ENCODE peak calls at places on chromosomes 6 and 20, in six cellular contexts. J is GM23338, W is MM.1S, K is mammary epithelial cell, O is neural progenitor cell, U is fibroblast of lung. Q is an unnamed sample. For H3K4me1, the result is how much of the 10 kb centered on the place peaks cover.

GRCh38 chr20:15411781-15412180 is 1074.4 kb upstream of the FLRT3 start:
- DNase-seq in O (no peak), U (no peak), W (no peak), K (no peak), J (no peak), Q (no peak)

GRCh38 chr6:25025248-25025918 is 89.6 kb upstream of the RIPOR2 start:
- DNase-seq in U (no peak), O (no peak), K (no peak), J (no peak), W (no peak), Q (no peak)

GRCh38 chr6:99184696-99185095 is 164.8 kb downstream of the FAXC start:
- DNase-seq in O (no peak), J (no peak), W (no peak), U (no peak), K (peak), Q (no peak)

GRCh38 chr6:137832110-137832509 is 34.9 kb upstream of the TNFAIP3 start:
- DNase-seq in O (no peak), K (peak), W (no peak), J (no peak), U (peak), Q (peak)

GRCh38 chr20:35838213-35838612 is 66.4 kb downstream of the PHF20 start:
- DNase-seq in O (no peak), W (no peak), J (peak), K (no peak), U (no peak), Q (no peak)

GRCh38 chr6:162854228-162854627 is 126.5 kb downstream of the PACRG start:
- DNase-seq in O (no peak), K (no peak), J (no peak), W (no peak), U (no peak), Q (no peak)

GRCh38 chr6:3455121-3455489 is 1.7 kb downstream of the SLC22A23 start:
- DNase-seq in K (peak), W (no peak), J (no peak), O (no peak), U (no peak), Q (no peak)

GRCh38 chr6:34284563-34285545 is 36.0 kb upstream of the SMIM29 start:
- DNase-seq in O (no peak), K (no peak), W (no peak), J (no peak), U (peak), Q (no peak)

GRCh38 chr6:133973109-133973971 is 20.3 kb downstream of the TBPL1 start:
- DNase-seq in K (peak), J (peak), O (peak), U (peak), W (peak), Q (peak)

GRCh38 chr6:30881987-30882763 is 2.1 kb upstream of the DDR1 start:
- DNase-seq in W (no peak), O (peak), J (peak), U (peak), K (peak), Q (no peak)

GRCh38 chr6:71419954-71420692 is 131.5 kb downstream of the OGFRL1 start:
- DNase-seq in O (peak), K (no peak), U (peak), J (peak), W (peak), Q (no peak)

GRCh38 chr6:150078788-150079187 is 9.9 kb upstream of the ULBP3 start:
- DNase-seq in K (peak), U (peak), O (no peak), J (no peak), W (no peak), Q (no peak)

GRCh38 chr6:16146028-16146427 is 17.1 kb downstream of the MYLIP start:
- DNase-seq in O (no peak), U (no peak), K (peak), W (no peak), J (no peak), Q (no peak)

GRCh38 chr6:145529582-145529981 is 205.7 kb downstream of the EPM2A start:
- DNase-seq in K (no peak), U (no peak), J (no peak), O (no peak), W (no peak), Q (no peak)

DNA sequence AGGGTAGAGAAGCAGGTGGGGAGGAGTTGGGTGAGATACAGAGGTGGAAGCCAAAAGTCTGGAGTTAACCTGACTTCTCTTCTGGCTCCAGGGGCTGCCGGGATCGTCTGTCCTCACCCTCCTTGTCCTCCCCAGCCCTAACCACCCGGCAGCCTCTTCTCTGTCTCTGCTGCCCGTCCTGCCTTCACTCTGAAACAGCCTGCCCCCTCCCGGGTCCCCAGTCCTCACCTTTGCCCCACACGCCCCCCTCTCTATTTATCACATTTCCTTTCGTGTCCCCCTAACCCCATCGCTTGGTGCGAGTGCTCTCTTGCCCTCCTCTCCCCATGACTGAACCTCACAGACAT is 5.7 kb downstream of the RING1 start:
- DNase-seq in O (no peak), J (no peak), K (no peak), U (no peak), W (no peak), Q (no peak)
- TF ChIP-seq EZH2 in O (no peak), J (no peak), K (no peak), U (no peak), W (no peak), Q (no peak)

DNA sequence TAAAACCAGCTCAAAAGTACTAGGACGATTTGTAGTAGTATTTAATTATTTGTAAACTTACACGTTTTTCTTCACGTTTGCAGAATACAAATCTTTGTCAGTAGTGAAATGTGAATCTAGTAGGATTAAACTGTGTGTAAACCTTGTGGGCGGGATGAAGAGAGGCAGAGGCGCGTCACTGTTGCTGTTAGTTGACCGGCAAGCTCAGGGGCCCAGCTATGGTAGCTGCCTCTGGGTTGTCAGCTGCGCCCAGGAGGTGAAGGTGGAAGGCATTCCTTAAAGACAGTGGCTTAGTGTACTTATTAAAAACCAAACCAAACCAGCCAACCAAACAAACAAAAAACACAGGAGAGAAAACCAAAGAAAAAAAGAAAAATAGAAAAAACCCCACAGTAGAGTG is 69.6 kb downstream of the IGF2R start:
- DNase-seq in O (no peak), W (no peak), J (no peak), U (no peak), K (no peak), Q (no peak)
- H3K4me1 ChIP-seq in O (under half), W (under half), J (under half), U (under half), K (under half), Q (under half)

GRCh38 chr20:17883592-17884317 is 84.8 kb downstream of the SNX5 start:
- DNase-seq in K (no peak), O (no peak), J (no peak), W (no peak), U (no peak), Q (no peak)
- TF ChIP-seq CTCF in K (no peak), O (peak), J (peak), W (no peak), U (no peak), Q (peak)

DNA sequence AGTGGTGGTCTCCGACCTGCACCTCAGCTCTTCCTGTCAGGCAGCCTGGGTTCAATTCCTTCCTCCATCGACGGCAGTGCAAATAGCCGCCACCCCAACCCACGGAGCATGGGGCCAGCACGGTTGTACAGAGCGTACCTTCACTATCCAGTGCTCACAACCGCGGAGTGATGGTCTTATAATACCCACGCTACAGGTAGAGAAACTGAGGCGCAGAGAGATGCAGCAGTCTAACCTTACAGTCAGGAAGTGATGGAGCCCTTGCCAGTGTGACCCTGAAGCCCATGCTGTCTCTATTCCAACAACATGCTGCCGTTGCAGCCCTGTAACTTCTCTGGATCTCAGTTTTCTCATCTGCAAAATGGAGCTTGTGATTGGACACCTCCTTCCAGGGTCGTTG is 11.0 kb downstream of the SCRT2 start:
- DNase-seq in U (no peak), K (no peak), J (no peak), W (no peak), O (no peak), Q (no peak)
- TF ChIP-seq EZH2 in U (peak), K (peak), J (peak), W (no peak), O (no peak), Q (peak)

DNA sequence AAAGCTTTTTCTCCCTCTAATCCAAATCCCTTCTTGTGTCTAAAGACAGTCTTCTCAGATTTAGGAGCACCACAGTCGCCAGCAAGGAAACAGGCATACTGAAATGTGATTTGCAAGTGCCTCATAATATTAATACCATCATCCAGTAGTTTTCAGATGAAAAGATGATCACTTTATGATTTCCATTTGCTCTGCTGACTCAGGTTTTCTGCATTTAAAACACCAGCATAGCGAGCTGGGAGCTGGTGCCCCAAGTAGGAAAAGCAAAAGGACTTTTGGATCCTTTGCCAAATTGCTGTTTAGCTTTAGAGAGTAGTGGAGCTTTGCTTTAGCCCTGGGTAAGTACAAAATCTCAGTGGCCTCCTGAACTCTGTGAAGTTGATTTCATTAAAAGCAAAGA is 78.6 kb downstream of the JAG1 start:
- DNase-seq in J (no peak), U (no peak), W (no peak), O (no peak), K (no peak), Q (no peak)
- H3K4me1 ChIP-seq in J (under half), U (under half), W (under half), O (under half), K (half or more), Q (under half)